ENCODE peak calls at places on chromosome 22, in four cellular contexts. W is mucosa of descending colon, D is fibroblast of mammary gland, R is body of pancreas. A is an unnamed sample.

GRCh38 chr22:30867746-30868662 is 100.6 kb downstream of the MORC2 start:
- DNase-seq in D (no peak), R (no peak), W (peak; percentile 4), A (no peak)

GRCh38 chr22:19874307-19875060 is 19.8 kb upstream of the GNB1L start:
- DNase-seq in W (peak; percentile 59), D (no peak), R (peak; percentile 9), A (no peak)

GRCh38 chr22:20998411-20999336 is 3.2 kb downstream of the THAP7 start:
- DNase-seq in R (no peak), W (no peak), D (peak; percentile 51), A (no peak)

GRCh38 chr22:41939981-41940852 is 6.7 kb downstream of the CENPM start:
- DNase-seq in D (no peak), R (no peak), W (peak; percentile 89), A (no peak)

GRCh38 chr22:17638182-17638431 is 450 bp upstream of the BCL2L13 start:
- DNase-seq in R (no peak), W (no peak), D (no peak), A (no peak)

GRCh38 chr22:26743149-26743548 is 85.8 kb downstream of the MIAT start:
- DNase-seq in W (no peak), R (no peak), D (no peak), A (no peak)

GRCh38 chr22:16568425-16568758 is 24.2 kb downstream of the CCT8L2 start:
- DNase-seq in R (no peak), W (no peak), D (no peak), A (no peak)

GRCh38 chr22:19387575-19387974 is 44.0 kb downstream of the HIRA start:
- DNase-seq in D (no peak), R (no peak), W (no peak), A (no peak)

GRCh38 chr22:46242023-46242422 is 8.1 kb downstream of the CDPF1 start:
- DNase-seq in R (no peak), D (no peak), W (no peak), A (no peak)

GRCh38 chr22:46007848-46008261 is 30.9 kb upstream of the WNT7B start:
- DNase-seq in W (no peak), R (peak; percentile 56), D (peak; percentile 96), A (peak; percentile 72)

GRCh38 chr22:20429254-20430100 is 8.1 kb downstream of the SCARF2 start:
- DNase-seq in R (peak; percentile 56), W (peak; percentile 88), D (no peak), A (no peak)

GRCh38 chr22:49699476-49699875 is 128.2 kb downstream of the BRD1 start:
- DNase-seq in W (no peak), R (no peak), D (no peak), A (no peak)

GRCh38 chr22:19271273-19271855 is 20.2 kb downstream of the CLTCL1 start:
- DNase-seq in D (no peak), W (no peak), R (no peak), A (no peak)

GRCh38 chr22:46744581-46744980 is 6.5 kb upstream of the CERK start:
- DNase-seq in D (no peak), R (no peak), W (peak; percentile 83), A (no peak)

GRCh38 chr22:18032455-18033101 is 8.2 kb upstream of the MICAL3 start:
- DNase-seq in R (no peak), W (no peak), D (peak; percentile 93), A (no peak)

GRCh38 chr22:19291580-19292261 is at the start of gene CLTCL1:
- DNase-seq in D (peak; percentile 52), W (peak; percentile 88), R (peak; percentile 87), A (peak; percentile 36)

GRCh38 chr22:20238567-20239062 is 29.5 kb downstream of the RTN4R start:
- DNase-seq in W (peak; percentile 64), R (peak; percentile 52), D (peak; percentile 9), A (no peak)

GRCh38 chr22:19516378-19517170 is 7.6 kb downstream of the CLDN5 start:
- DNase-seq in R (no peak), D (no peak), W (no peak), A (no peak)

GRCh38 chr22:31970490-31971444 is 26.4 kb downstream of the YWHAH start:
- DNase-seq in R (peak; percentile 83), D (peak; percentile 55), W (peak; percentile 97), A (peak; percentile 15)

GRCh38 chr22:32579533-32580220 is 105.1 kb downstream of the FBXO7 start:
- DNase-seq in D (peak; percentile 43), R (no peak), W (no peak), A (peak; percentile 44)

GRCh38 chr22:45468872-45469572 is 33.7 kb upstream of the FBLN1 start:
- DNase-seq in W (no peak), R (no peak), D (peak; percentile 91), A (no peak)

GRCh38 chr22:20833225-20833665 is 25.4 kb downstream of the PI4KA start:
- DNase-seq in R (no peak), D (no peak), W (no peak), A (no peak)

GRCh38 chr22:41048791-41049717 is 43.3 kb upstream of the EP300 start:
- DNase-seq in W (peak; percentile 63), R (peak; percentile 38), D (peak; percentile 60), A (peak; percentile 63)

DNA sequence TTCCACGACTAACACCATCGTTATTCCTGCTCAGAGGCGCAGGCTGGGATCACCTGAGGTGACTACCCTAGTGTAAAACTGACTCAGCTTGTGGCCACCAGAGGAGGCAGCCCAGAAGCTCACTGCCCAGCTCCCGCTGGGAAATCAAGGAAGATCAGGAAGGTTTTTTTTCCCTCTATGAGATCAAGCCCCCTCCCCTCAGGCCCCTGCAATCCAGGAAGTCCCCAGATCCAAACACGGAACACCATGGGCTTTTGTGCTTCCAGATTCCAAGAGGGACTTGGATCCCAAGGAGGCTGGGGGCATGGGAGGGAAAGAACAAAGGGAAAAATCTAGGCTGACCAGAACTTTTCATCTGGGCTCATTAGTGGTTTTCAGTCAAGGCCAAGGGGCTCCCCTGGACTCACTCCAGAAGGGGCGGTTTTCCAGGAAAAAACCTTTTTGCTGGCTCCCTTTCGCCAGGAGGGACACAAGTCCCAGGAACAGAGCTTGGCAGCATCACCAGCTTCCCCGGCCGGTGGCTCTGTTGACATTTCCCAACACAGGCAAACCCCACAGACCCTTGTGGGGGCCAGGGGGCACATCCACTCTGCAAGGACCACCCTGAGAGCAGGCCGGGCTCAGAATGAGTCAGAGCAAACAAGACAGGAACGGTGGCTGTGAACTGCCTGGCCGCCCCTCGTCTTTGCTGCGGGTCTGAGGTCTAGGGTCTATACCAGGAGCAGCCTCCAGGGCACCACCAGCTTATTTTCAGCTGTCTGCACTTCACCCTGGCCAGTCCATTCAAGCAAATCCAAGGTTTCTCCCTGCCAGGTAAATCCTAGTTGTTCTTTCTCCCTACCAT is 36.8 kb downstream of the MYH9 start:
- DNase-seq in D (peak; percentile 92), R (peak; percentile 59), W (no peak), A (no peak)
- TF ChIP-seq CTCF in D (peak; percentile 25), R (no peak), W (no peak), A (peak; percentile 10)

GRCh38 chr22:44261164-44261860 is 51.4 kb downstream of the SHISAL1 start:
- DNase-seq in D (no peak), R (no peak), W (peak; percentile 3), A (no peak)

GRCh38 chr22:44261861-44262595 is 50.7 kb downstream of the SHISAL1 start:
- DNase-seq in R (no peak), D (no peak), W (peak; percentile 12), A (peak; percentile 4)

GRCh38 chr22:44256860-44257560 is 55.7 kb downstream of the SHISAL1 start:
- DNase-seq in W (no peak), D (no peak), R (no peak), A (no peak)

GRCh38 chr22:44260216-44261035 is 52.3 kb downstream of the SHISAL1 start:
- DNase-seq in R (peak; percentile 3), D (no peak), W (peak; percentile 4), A (no peak)

GRCh38 chr22:44259366-44260215 is 53.2 kb downstream of the SHISAL1 start:
- DNase-seq in W (peak; percentile 2), R (peak; percentile 1), D (no peak), A (no peak)
- TF ChIP-seq CTCF in W (no peak), R (no peak), D (no peak), A (no peak)

GRCh38 chr22:47929646-47930185 is 1167.3 kb downstream of the TBC1D22A start:
- DNase-seq in D (no peak), W (no peak), R (no peak), A (no peak)
- TF ChIP-seq CTCF in D (no peak), W (no peak), R (no peak), A (no peak)

GRCh38 chr22:48517039-48518030 is 1310.3 kb downstream of the BRD1 start:
- DNase-seq in R (peak; percentile 19), D (no peak), W (no peak), A (no peak)
- TF ChIP-seq CTCF in R (no peak), D (no peak), W (no peak), A (no peak)

GRCh38 chr22:37221424-37222336 is 9.4 kb upstream of the SSTR3 start:
- DNase-seq in R (no peak), W (no peak), D (no peak), A (no peak)
- TF ChIP-seq CTCF in R (no peak), W (no peak), D (no peak), A (no peak)

GRCh38 chr22:39311592-39312400 is 7.6 kb downstream of the RPL3 start:
- DNase-seq in R (no peak), D (no peak), W (no peak), A (no peak)

GRCh38 chr22:39308614-39309363 is 10.6 kb downstream of the RPL3 start:
- DNase-seq in D (peak; percentile 90), W (no peak), R (no peak), A (peak; percentile 81)

GRCh38 chr22:39306456-39307361 is 12.7 kb downstream of the RPL3 start:
- DNase-seq in W (no peak), R (no peak), D (no peak), A (no peak)

GRCh38 chr22:39309881-39310714 is 9.3 kb downstream of the RPL3 start:
- DNase-seq in R (no peak), W (no peak), D (peak; percentile 71), A (no peak)

GRCh38 chr22:39309364-39309861 is 10.0 kb downstream of the RPL3 start:
- DNase-seq in R (no peak), D (no peak), W (no peak), A (no peak)
- TF ChIP-seq CTCF in R (no peak), D (peak; percentile 27), W (no peak), A (peak; percentile 12)

DNA sequence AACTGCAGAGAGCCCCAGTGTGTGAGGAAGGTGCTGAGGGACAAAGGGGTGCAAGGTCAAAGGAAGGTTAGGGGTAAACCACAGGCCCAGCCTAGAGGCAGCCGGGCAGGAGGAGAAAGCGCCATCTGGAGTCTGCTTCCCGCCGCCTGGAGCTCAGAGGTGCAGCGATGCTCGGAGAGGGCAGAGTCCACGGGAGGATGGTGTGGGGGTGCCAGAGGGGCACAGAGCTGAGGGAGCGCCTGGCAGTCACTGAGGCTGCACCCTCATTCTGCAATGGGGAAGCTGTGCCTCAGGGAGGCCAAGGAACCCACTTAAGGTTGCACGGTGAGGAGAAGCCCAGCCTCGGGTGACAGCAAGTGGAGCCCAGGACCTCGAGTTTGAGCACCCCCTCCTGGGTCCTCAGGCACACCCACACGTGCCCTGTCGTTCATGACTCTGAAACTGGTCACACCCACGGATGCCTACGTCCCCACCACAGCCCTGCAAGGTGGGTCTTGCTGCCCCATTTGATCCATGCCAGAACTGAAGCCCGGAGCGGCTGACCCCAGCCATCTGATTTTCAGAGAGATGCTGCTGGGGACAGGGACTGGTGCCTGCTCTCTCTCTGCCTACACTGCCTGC is 1.6 kb downstream of the IL2RB start:
- DNase-seq in D (no peak), W (no peak), R (no peak), A (no peak)
- TF ChIP-seq CTCF in D (no peak), W (no peak), R (no peak), A (no peak)

A was measured in AG09319.